ENCODE peak calls at places on chromosomes 13 and 19, in five cellular contexts. Q is fibroblast of lung, L is GM10248, E is foreskin keratinocyte, V is prostate gland. J is an unnamed sample.

GRCh38 chr13:33710924-33711323 is 107.0 kb upstream of the RFC3 start:
- DNase-seq in Q (no peak), L (no peak), E (no peak), V (no peak), J (no peak)

GRCh38 chr19:7417671-7418324 is 69.1 kb downstream of the ARHGEF18 start:
- DNase-seq in Q (peak), L (no peak), E (peak), V (no peak), J (no peak)

GRCh38 chr19:55638864-55639359 is 1.9 kb upstream of the ZNF580 start:
- DNase-seq in Q (peak), L (no peak), E (no peak), V (no peak), J (no peak)

GRCh38 chr19:55255618-55256423 is 3.0 kb downstream of the PPP6R1 start:
- DNase-seq in Q (peak), L (peak), E (peak), V (no peak), J (peak)

GRCh38 chr13:59494560-59494970 is 669.2 kb downstream of the DIAPH3 start:
- DNase-seq in Q (peak), L (no peak), E (peak), V (no peak), J (no peak)

GRCh38 chr19:53394522-53394973 is 401 bp upstream of the ZNF765 start:
- DNase-seq in Q (peak), L (peak), E (no peak), V (no peak), J (no peak)

GRCh38 chr13:112756967-112757758 is 67.3 kb downstream of the ATP11A start:
- DNase-seq in Q (no peak), L (no peak), E (no peak), V (no peak), J (no peak)

GRCh38 chr13:21048901-21049655 is 12.3 kb downstream of the LATS2 start:
- DNase-seq in Q (no peak), L (no peak), E (no peak), V (no peak), J (no peak)

GRCh38 chr19:6967962-6968361 is 53.3 kb downstream of the MBD3L2B start:
- DNase-seq in Q (no peak), L (no peak), E (no peak), V (no peak), J (no peak)

GRCh38 chr13:29676535-29676934 is 81.0 kb upstream of the SLC7A1 start:
- DNase-seq in Q (peak), L (no peak), E (no peak), V (no peak), J (no peak)

GRCh38 chr13:76723551-76724232 is 162.5 kb downstream of the KCTD12 start:
- DNase-seq in Q (peak), L (no peak), E (peak), V (no peak), J (no peak)

GRCh38 chr13:54004026-54004699 is 975.5 kb downstream of the OLFM4 start:
- DNase-seq in Q (no peak), L (no peak), E (no peak), V (no peak), J (no peak)

GRCh38 chr13:53200498-53201453 is 172.2 kb downstream of the OLFM4 start:
- DNase-seq in Q (peak), L (peak), E (no peak), V (peak), J (peak)

GRCh38 chr19:49844138-49844740 is 6.7 kb upstream of the PTOV1 start:
- DNase-seq in Q (no peak), L (no peak), E (no peak), V (no peak), J (no peak)

GRCh38 chr19:12785431-12786011 is 5.8 kb upstream of the JUNB start:
- DNase-seq in Q (no peak), L (no peak), E (peak), V (no peak), J (no peak)

GRCh38 chr19:14094854-14095253 is 4.3 kb upstream of the SAMD1 start:
- DNase-seq in Q (no peak), L (no peak), E (no peak), V (no peak), J (no peak)

GRCh38 chr13:38777347-38778107 is 90.7 kb downstream of the FREM2 start:
- DNase-seq in Q (no peak), L (no peak), E (no peak), V (no peak), J (no peak)

GRCh38 chr19:1379961-1380489 is 3.7 kb upstream of the NDUFS7 start:
- DNase-seq in Q (no peak), L (no peak), E (no peak), V (no peak), J (no peak)

GRCh38 chr19:1376415-1376805 is 7.3 kb upstream of the NDUFS7 start:
- DNase-seq in Q (no peak), L (no peak), E (no peak), V (no peak), J (no peak)

GRCh38 chr19:1377965-1378785 is 5.5 kb upstream of the NDUFS7 start:
- DNase-seq in Q (no peak), L (no peak), E (no peak), V (no peak), J (no peak)

GRCh38 chr19:1379126-1379905 is 4.4 kb upstream of the NDUFS7 start:
- DNase-seq in Q (no peak), L (no peak), E (no peak), V (no peak), J (no peak)

GRCh38 chr19:1377176-1377964 is 6.3 kb upstream of the NDUFS7 start:
- DNase-seq in Q (no peak), L (no peak), E (no peak), V (no peak), J (no peak)
- TF ChIP-seq CTCF in Q (no peak), L (no peak), E (no peak), V (no peak), J (no peak)

GRCh38 chr13:111371720-111372119 is 51.3 kb downstream of the TEX29 start:
- DNase-seq in Q (no peak), L (no peak), E (no peak), V (no peak), J (no peak)
- TF ChIP-seq CTCF in Q (no peak), L (no peak), E (no peak), V (no peak), J (no peak)

GRCh38 chr19:46404884-46405658 is 8.3 kb downstream of the CCDC8 start:
- DNase-seq in Q (no peak), L (no peak), E (peak), V (no peak), J (no peak)
- TF ChIP-seq CTCF in Q (no peak), L (no peak), E (peak), V (no peak), J (no peak)

DNA sequence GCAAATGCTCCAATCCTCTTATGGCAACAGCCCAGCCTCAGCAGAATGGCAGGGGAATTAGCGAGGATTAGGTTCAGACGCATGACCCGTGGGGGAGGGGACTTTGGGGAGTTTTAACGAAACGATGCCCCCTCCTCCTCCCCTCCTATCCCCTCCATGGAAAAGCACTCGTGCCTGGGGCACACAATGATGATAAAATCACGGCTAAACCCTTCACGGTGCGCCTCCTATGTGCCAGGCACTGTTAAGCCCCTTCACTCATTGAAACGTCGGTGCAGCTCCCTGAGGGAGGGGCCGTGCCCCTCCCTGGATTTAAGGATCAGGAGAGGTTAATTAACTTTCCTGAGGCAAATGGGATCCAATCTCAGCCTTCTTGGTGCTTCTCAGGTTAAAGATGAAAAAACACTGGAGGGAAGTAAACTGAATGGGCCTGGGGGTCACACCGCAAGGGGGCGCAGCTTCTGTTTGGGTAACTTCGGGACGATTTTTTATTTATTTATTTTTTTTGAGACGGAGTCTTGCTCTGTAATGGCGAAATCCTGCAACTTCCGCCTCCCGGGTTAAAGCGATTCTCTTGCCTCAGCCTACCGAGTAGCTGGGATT is 10.1 kb upstream of the TPRX2 start:
- DNase-seq in Q (no peak), L (no peak), E (no peak), V (no peak), J (no peak)
- TF ChIP-seq CTCF in Q (peak), L (no peak), E (peak), V (no peak), J (peak)

J was measured in GM13977.